ENCODE peak calls at places on chromosome 6, in four cellular contexts. P is psoas muscle, C is GM23338, Q is HFF-Myc. M is an unnamed sample.

GRCh38 chr6:7721654-7722053 is 4.2 kb upstream of the BMP6 start:
- DNase-seq in P (no peak), C (no peak), Q (no peak), M (no peak)

GRCh38 chr6:167742719-167743303 is 83.9 kb upstream of the AFDN start:
- DNase-seq in P (no peak), C (peak; percentile 38), Q (no peak), M (no peak)

GRCh38 chr6:7106752-7107577 is 796 bp upstream of the RREB1 start:
- DNase-seq in P (peak; percentile 68), C (peak; percentile 53), Q (no peak), M (no peak)

GRCh38 chr6:169700296-169700695 is 1.5 kb downstream of the WDR27 start:
- DNase-seq in P (no peak), C (peak; percentile 38), Q (no peak), M (no peak)

GRCh38 chr6:61044011-61044410 is 1242.0 kb downstream of the KHDRBS2 start:
- DNase-seq in P (peak; percentile 19), C (no peak), Q (no peak), M (no peak)

GRCh38 chr6:80209434-80209833 is 103.0 kb downstream of the BCKDHB start:
- DNase-seq in P (no peak), C (no peak), Q (no peak), M (no peak)

GRCh38 chr6:136983692-136984091 is 61.1 kb downstream of the IL20RA start:
- DNase-seq in P (no peak), C (no peak), Q (no peak), M (no peak)

GRCh38 chr6:46925563-46926253 is 4.0 kb upstream of the ADGRF5 start:
- DNase-seq in P (no peak), C (no peak), Q (no peak), M (peak; percentile 12)

GRCh38 chr6:40877362-40877761 is 161.7 kb downstream of the UNC5CL start:
- DNase-seq in P (no peak), C (no peak), Q (no peak), M (no peak)

GRCh38 chr6:64034840-64035656 is 399.4 kb downstream of the PHF3 start:
- DNase-seq in P (no peak), C (no peak), Q (no peak), M (no peak)

GRCh38 chr6:18327621-18328548 is 59.3 kb upstream of the RNF144B start:
- DNase-seq in P (peak; percentile 67), C (peak; percentile 75), Q (no peak), M (no peak)

GRCh38 chr6:81978230-81978629 is 225.7 kb upstream of the TENT5A start:
- DNase-seq in P (no peak), C (no peak), Q (no peak), M (no peak)

GRCh38 chr6:160141001-160141726 is 19.5 kb downstream of the SLC22A1 start:
- DNase-seq in P (no peak), C (no peak), Q (peak; percentile 31), M (peak; percentile 46)

GRCh38 chr6:69349776-69350175 is 447.0 kb downstream of the LMBRD1 start:
- DNase-seq in P (peak; percentile 50), C (no peak), Q (no peak), M (no peak)

GRCh38 chr6:47195251-47195650 is 114.5 kb downstream of the TNFRSF21 start:
- DNase-seq in P (no peak), C (no peak), Q (no peak), M (no peak)

GRCh38 chr6:134240664-134241431 is 77.1 kb downstream of the SGK1 start:
- DNase-seq in P (peak; percentile 77), C (no peak), Q (no peak), M (no peak)

GRCh38 chr6:66900081-66900770 is 1193.2 kb upstream of the EYS start:
- DNase-seq in P (no peak), C (no peak), Q (no peak), M (no peak)

GRCh38 chr6:7727951-7728854 is 2.3 kb downstream of the BMP6 start:
- DNase-seq in P (peak; percentile 59), C (peak; percentile 76), Q (no peak), M (no peak)

GRCh38 chr6:25714765-25715164 is 39.8 kb upstream of the SLC17A4 start:
- DNase-seq in P (no peak), C (no peak), Q (no peak), M (no peak)

GRCh38 chr6:25710287-25710686 is 44.3 kb upstream of the SLC17A4 start:
- DNase-seq in P (no peak), C (no peak), Q (no peak), M (no peak)

GRCh38 chr6:25715794-25716193 is 38.7 kb upstream of the SLC17A4 start:
- DNase-seq in P (no peak), C (no peak), Q (no peak), M (no peak)

GRCh38 chr6:25709761-25710160 is 44.8 kb upstream of the SLC17A4 start:
- DNase-seq in P (no peak), C (peak; percentile 57), Q (no peak), M (no peak)

DNA sequence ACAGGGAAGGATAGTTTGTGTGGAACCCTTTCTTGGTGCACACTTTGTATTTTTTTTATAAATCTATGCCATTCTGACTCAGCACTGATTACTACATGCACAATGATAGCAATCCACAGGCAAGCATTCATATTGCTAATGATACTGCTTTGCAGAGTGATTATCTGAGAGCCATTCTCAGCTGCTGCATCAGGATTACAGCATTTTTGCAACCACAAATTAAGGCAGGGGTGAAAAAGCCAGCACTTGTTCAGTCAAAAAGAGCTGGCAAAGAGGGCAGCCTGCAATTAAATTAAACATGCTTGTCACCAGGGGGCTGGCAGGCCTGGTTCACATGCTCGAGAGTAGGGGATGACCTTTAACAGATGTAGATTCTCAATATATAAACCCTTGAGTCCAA is 40.7 kb upstream of the SLC17A4 start:
- DNase-seq in P (no peak), C (no peak), Q (no peak), M (no peak)
- TF ChIP-seq CTCF in P (no peak), C (no peak), Q (no peak), M (no peak)

DNA sequence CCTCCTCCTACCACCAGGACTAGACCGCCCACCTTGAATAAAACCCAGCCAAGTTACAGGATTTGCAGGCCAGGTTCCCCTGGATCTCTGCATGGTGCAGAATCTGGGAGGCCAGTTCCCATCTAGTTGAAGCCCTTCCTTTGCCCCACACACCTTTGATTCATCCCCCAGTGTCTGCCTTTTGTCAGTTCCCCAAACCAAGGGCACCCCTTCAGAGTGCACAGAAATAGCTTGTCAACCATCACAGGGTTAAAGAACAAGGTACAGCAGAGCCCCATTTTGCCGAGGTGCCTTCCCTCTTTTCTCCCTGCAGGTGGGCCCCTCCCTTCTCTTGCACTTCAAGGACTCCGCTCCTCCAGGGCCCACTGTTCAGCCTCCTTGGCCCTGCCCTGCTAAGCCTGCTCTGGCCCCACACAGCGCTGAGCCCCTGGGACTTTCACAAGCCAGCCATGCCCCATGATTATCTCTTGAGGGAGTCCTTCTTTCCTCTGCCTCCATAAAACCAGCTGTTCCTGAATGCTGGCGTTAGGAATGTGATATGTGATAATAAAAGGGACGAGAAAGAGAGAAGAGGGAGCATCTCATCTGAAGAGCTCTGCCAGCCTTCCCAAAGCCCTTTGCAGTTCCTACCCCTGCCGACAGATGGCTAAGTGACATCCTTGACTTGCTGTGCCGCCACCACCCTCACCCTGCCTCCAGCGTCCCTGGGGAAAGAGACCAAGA is 280.3 kb downstream of the CDC5L start:
- DNase-seq in P (no peak), C (peak; percentile 71), Q (no peak), M (no peak)
- TF ChIP-seq CTCF in P (peak; percentile 37), C (peak; percentile 64), Q (peak; percentile 65), M (peak; percentile 60)

GRCh38 chr6:105488521-105489212 is 85.8 kb upstream of the PREP start:
- DNase-seq in P (no peak), C (peak; percentile 11), Q (no peak), M (no peak)
- TF ChIP-seq CTCF in P (no peak), C (no peak), Q (no peak), M (no peak)

GRCh38 chr6:56243518-56244070 is 3.8 kb downstream of the COL21A1 start:
- DNase-seq in P (no peak), C (no peak), Q (no peak), M (no peak)

GRCh38 chr6:56241106-56241812 is 6.1 kb downstream of the COL21A1 start:
- DNase-seq in P (no peak), C (no peak), Q (no peak), M (no peak)

GRCh38 chr6:56244528-56245253 is 2.7 kb downstream of the COL21A1 start:
- DNase-seq in P (no peak), C (no peak), Q (no peak), M (no peak)

GRCh38 chr6:56244089-56244488 is 3.3 kb downstream of the COL21A1 start:
- DNase-seq in P (no peak), C (no peak), Q (no peak), M (no peak)

GRCh38 chr6:56242343-56242742 is 5.0 kb downstream of the COL21A1 start:
- DNase-seq in P (no peak), C (no peak), Q (no peak), M (no peak)
- TF ChIP-seq CTCF in P (no peak), C (no peak), Q (no peak), M (no peak)